ENCODE peak calls at places on chromosomes 2 and 18, in six cellular contexts. P is uterus, M is A549, H is midbrain, X is NCI-H524, G is cardiac muscle cell. A is an unnamed sample.

GRCh38 chr2:196233033-196233807 is 61.8 kb upstream of the STK17B start:
- DNase-seq in P (no peak), G (peak), H (no peak), M (peak), X (no peak), A (no peak)

GRCh38 chr2:121663458-121663857 is 14.2 kb upstream of the CLASP1 start:
- DNase-seq in H (no peak), X (no peak), G (peak), P (no peak), M (no peak), A (no peak)

GRCh38 chr18:21112140-21112473 is 494 bp upstream of the ROCK1 start:
- DNase-seq in H (no peak), X (peak), G (no peak), M (no peak), P (peak), A (no peak)

GRCh38 chr2:169736902-169737301 is 3.3 kb downstream of the KLHL23 start:
- DNase-seq in H (no peak), M (no peak), X (no peak), P (no peak), G (no peak), A (no peak)

GRCh38 chr2:229044581-229044980 is 226.5 kb downstream of the PID1 start:
- DNase-seq in P (no peak), X (no peak), H (no peak), M (no peak), G (peak), A (no peak)

GRCh38 chr18:2889761-2890192 is 43.0 kb downstream of the EMILIN2 start:
- DNase-seq in M (no peak), H (no peak), G (peak), X (no peak), P (peak), A (no peak)

GRCh38 chr2:179745615-179746263 is 115.7 kb downstream of the ZNF385B start:
- DNase-seq in G (no peak), H (peak), M (no peak), P (no peak), X (no peak), A (no peak)

GRCh38 chr18:40752336-40752735 is 1202.7 kb upstream of the PIK3C3 start:
- DNase-seq in M (no peak), P (no peak), H (no peak), X (no peak), G (no peak), A (no peak)

GRCh38 chr2:211709394-211709793 is 829.2 kb downstream of the ERBB4 start:
- DNase-seq in X (no peak), P (no peak), H (no peak), G (no peak), M (no peak), A (no peak)

GRCh38 chr2:20381457-20381856 is 30.8 kb upstream of the PUM2 start:
- DNase-seq in P (no peak), M (no peak), G (peak), X (peak), H (peak), A (no peak)

A was measured in D341Med.